ENCODE peak calls at places on chromosomes 2 and 18, in eight cellular contexts. One of them, this sample, is unnamed.

GRCh38 chr2:10889741-10890215 is 22.0 kb upstream of the KCNF1 start:
- DNase-seq in keratinocyte: no peak
- DNase-seq in neural progenitor cell: no peak
- DNase-seq in activated CD4-positive, alpha-beta T cell treated with anti-CD3 and anti-CD28 coated beads for 24 hours: no peak
- DNase-seq in EH: no peak
- DNase-seq in neural crest cell: no peak
- DNase-seq in hypothalamus: no peak
- DNase-seq in NCI-H446: peak
- DNase-seq in this sample: no peak

GRCh38 chr2:233074106-233074505 is 14.0 kb downstream of the INPP5D start:
- DNase-seq in NCI-H446: no peak
- DNase-seq in hypothalamus: no peak
- DNase-seq in neural crest cell: no peak
- DNase-seq in neural progenitor cell: no peak
- DNase-seq in keratinocyte: no peak
- DNase-seq in EH: no peak
- DNase-seq in activated CD4-positive, alpha-beta T cell treated with anti-CD3 and anti-CD28 coated beads for 24 hours: no peak
- DNase-seq in this sample: no peak

GRCh38 chr2:142843731-142844130 is 33.7 kb upstream of the KYNU start:
- DNase-seq in keratinocyte: no peak
- DNase-seq in activated CD4-positive, alpha-beta T cell treated with anti-CD3 and anti-CD28 coated beads for 24 hours: no peak
- DNase-seq in neural crest cell: no peak
- DNase-seq in hypothalamus: no peak
- DNase-seq in NCI-H446: no peak
- DNase-seq in neural progenitor cell: peak
- DNase-seq in EH: no peak
- DNase-seq in this sample: no peak

GRCh38 chr18:32289480-32290075 is 99.7 kb downstream of the MEP1B start:
- DNase-seq in keratinocyte: no peak
- DNase-seq in activated CD4-positive, alpha-beta T cell treated with anti-CD3 and anti-CD28 coated beads for 24 hours: no peak
- DNase-seq in neural progenitor cell: peak
- DNase-seq in NCI-H446: peak
- DNase-seq in neural crest cell: peak
- DNase-seq in EH: peak
- DNase-seq in hypothalamus: no peak
- DNase-seq in this sample: peak

GRCh38 chr2:100046961-100047950 is 95.1 kb downstream of the AFF3 start:
- DNase-seq in hypothalamus: no peak
- DNase-seq in neural crest cell: no peak
- DNase-seq in keratinocyte: no peak
- DNase-seq in EH: no peak
- DNase-seq in neural progenitor cell: no peak
- DNase-seq in NCI-H446: no peak
- DNase-seq in activated CD4-positive, alpha-beta T cell treated with anti-CD3 and anti-CD28 coated beads for 24 hours: no peak
- DNase-seq in this sample: no peak

GRCh38 chr2:183123959-183124221 is 353 bp upstream of the NUP35 start:
- DNase-seq in hypothalamus: no peak
- DNase-seq in neural crest cell: no peak
- DNase-seq in EH: no peak
- DNase-seq in activated CD4-positive, alpha-beta T cell treated with anti-CD3 and anti-CD28 coated beads for 24 hours: no peak
- DNase-seq in neural progenitor cell: no peak
- DNase-seq in NCI-H446: no peak
- DNase-seq in keratinocyte: no peak
- DNase-seq in this sample: no peak

GRCh38 chr2:86632672-86633071 is 9.0 kb upstream of the RNF103 start:
- DNase-seq in hypothalamus: no peak
- DNase-seq in activated CD4-positive, alpha-beta T cell treated with anti-CD3 and anti-CD28 coated beads for 24 hours: no peak
- DNase-seq in keratinocyte: no peak
- DNase-seq in NCI-H446: peak
- DNase-seq in EH: no peak
- DNase-seq in neural crest cell: no peak
- DNase-seq in neural progenitor cell: no peak
- DNase-seq in this sample: no peak

GRCh38 chr18:58263055-58263732 is 219.2 kb downstream of the NEDD4L start:
- DNase-seq in keratinocyte: peak
- DNase-seq in neural crest cell: no peak
- DNase-seq in hypothalamus: no peak
- DNase-seq in NCI-H446: no peak
- DNase-seq in activated CD4-positive, alpha-beta T cell treated with anti-CD3 and anti-CD28 coated beads for 24 hours: no peak
- DNase-seq in EH: peak
- DNase-seq in neural progenitor cell: no peak
- DNase-seq in this sample: no peak

GRCh38 chr2:69147841-69148533 is 135.0 kb downstream of the ANTXR1 start:
- DNase-seq in neural crest cell: no peak
- DNase-seq in NCI-H446: no peak
- DNase-seq in neural progenitor cell: no peak
- DNase-seq in activated CD4-positive, alpha-beta T cell treated with anti-CD3 and anti-CD28 coated beads for 24 hours: no peak
- DNase-seq in hypothalamus: no peak
- DNase-seq in EH: no peak
- DNase-seq in keratinocyte: no peak
- DNase-seq in this sample: no peak

GRCh38 chr2:95313296-95314265 is 16.4 kb downstream of the KCNIP3 start:
- DNase-seq in hypothalamus: peak
- DNase-seq in neural progenitor cell: no peak
- DNase-seq in keratinocyte: no peak
- DNase-seq in neural crest cell: no peak
- DNase-seq in activated CD4-positive, alpha-beta T cell treated with anti-CD3 and anti-CD28 coated beads for 24 hours: no peak
- DNase-seq in EH: no peak
- DNase-seq in NCI-H446: no peak
- DNase-seq in this sample: no peak

GRCh38 chr2:42342061-42342794 is 18.8 kb downstream of the COX7A2L start:
- DNase-seq in activated CD4-positive, alpha-beta T cell treated with anti-CD3 and anti-CD28 coated beads for 24 hours: no peak
- DNase-seq in NCI-H446: no peak
- DNase-seq in keratinocyte: peak
- DNase-seq in EH: peak
- DNase-seq in hypothalamus: no peak
- DNase-seq in neural progenitor cell: no peak
- DNase-seq in neural crest cell: no peak
- DNase-seq in this sample: no peak

GRCh38 chr2:66433945-66434678 is 813 bp upstream of the MEIS1 start:
- DNase-seq in neural crest cell: no peak
- DNase-seq in NCI-H446: peak
- DNase-seq in activated CD4-positive, alpha-beta T cell treated with anti-CD3 and anti-CD28 coated beads for 24 hours: no peak
- DNase-seq in keratinocyte: no peak
- DNase-seq in hypothalamus: peak
- DNase-seq in neural progenitor cell: peak
- DNase-seq in EH: peak
- DNase-seq in this sample: peak